ENCODE peak calls at places on chromosomes 7 and 10, in nine cellular contexts. J, H, I, P, R, X, T, F and M are unnamed samples.

GRCh38 chr7:17898111-17898510 is 42.2 kb downstream of the SNX13 start:
- DNase-seq in J (no peak), H (no peak), I (no peak), P (no peak), R (no peak), X (no peak), T (no peak), F (no peak), M (no peak)

GRCh38 chr10:29068302-29068701 is 220.6 kb upstream of the LYZL1 start:
- DNase-seq in J (no peak), H (no peak), I (no peak), P (no peak), R (no peak), X (no peak), T (no peak), F (no peak), M (no peak)

GRCh38 chr10:25083546-25084111 is 67.2 kb downstream of the THNSL1 start:
- DNase-seq in J (no peak), H (no peak), I (no peak), P (no peak), R (no peak), X (no peak), T (no peak), F (no peak), M (no peak)

GRCh38 chr7:139680676-139681462 is 96.9 kb downstream of the HIPK2 start:
- DNase-seq in J (peak; percentile 97), H (peak; percentile 13), I (no peak), P (peak; percentile 99), R (peak; percentile 93), X (no peak), T (no peak), F (peak; percentile 87), M (no peak)

GRCh38 chr10:97844672-97845071 is 5.0 kb upstream of the GOLGA7B start:
- DNase-seq in J (no peak), H (no peak), I (no peak), P (no peak), R (no peak), X (no peak), T (no peak), F (no peak), M (no peak)

GRCh38 chr7:155219947-155220769 is 77.5 kb upstream of the INSIG1 start:
- DNase-seq in J (no peak), H (no peak), I (no peak), P (no peak), R (no peak), X (no peak), T (no peak), F (peak; percentile 44), M (no peak)

GRCh38 chr10:91010952-91011351 is 90.1 kb upstream of the ANKRD1 start:
- DNase-seq in J (peak; percentile 8), H (no peak), I (no peak), P (peak; percentile 10), R (no peak), X (no peak), T (no peak), F (no peak), M (no peak)

GRCh38 chr10:78862328-78862640 is 206.5 kb upstream of the ZMIZ1 start:
- DNase-seq in J (peak; percentile 11), H (no peak), I (no peak), P (no peak), R (no peak), X (no peak), T (peak; percentile 17), F (no peak), M (no peak)

GRCh38 chr7:1693419-1693990 is 23.4 kb downstream of the ELFN1 start:
- DNase-seq in J (no peak), H (no peak), I (peak; percentile 37), P (no peak), R (no peak), X (no peak), T (peak; percentile 23), F (peak; percentile 35), M (no peak)

GRCh38 chr10:117168135-117168674 is 29.1 kb upstream of the KCNK18 start:
- DNase-seq in J (peak; percentile 13), H (peak; percentile 89), I (peak; percentile 68), P (peak; percentile 10), R (peak; percentile 35), X (peak; percentile 53), T (no peak), F (peak; percentile 63), M (peak; percentile 74)

GRCh38 chr10:17229016-17229716 is 1.1 kb downstream of the VIM start:
- DNase-seq in J (peak; percentile 76), H (peak; percentile 90), I (no peak), P (peak; percentile 89), R (peak; percentile 94), X (peak; percentile 35), T (peak; percentile 89), F (peak; percentile 96), M (peak; percentile 95)

GRCh38 chr7:115724400-115725056 is 306.0 kb downstream of the TFEC start:
- DNase-seq in J (no peak), H (no peak), I (peak; percentile 74), P (no peak), R (peak; percentile 15), X (no peak), T (no peak), F (no peak), M (no peak)

GRCh38 chr10:85152488-85152887 is 824.1 kb downstream of the CCSER2 start:
- DNase-seq in J (no peak), H (no peak), I (no peak), P (no peak), R (no peak), X (no peak), T (no peak), F (no peak), M (no peak)

GRCh38 chr10:88008866-88009470 is 145.5 kb downstream of the PTEN start:
- DNase-seq in J (no peak), H (no peak), I (no peak), P (peak; percentile 52), R (no peak), X (no peak), T (no peak), F (no peak), M (no peak)

GRCh38 chr7:111138196-111138569 is 47.3 kb downstream of the LRRN3 start:
- DNase-seq in J (peak; percentile 55), H (no peak), I (no peak), P (peak; percentile 57), R (peak; percentile 34), X (no peak), T (no peak), F (peak; percentile 87), M (peak; percentile 34)

GRCh38 chr10:74967850-74968620 is 141.6 kb downstream of the KAT6B start:
- DNase-seq in J (no peak), H (no peak), I (peak; percentile 71), P (no peak), R (peak; percentile 32), X (no peak), T (no peak), F (no peak), M (no peak)

GRCh38 chr7:113015038-113015645 is 71.5 kb downstream of the GPR85 start:
- DNase-seq in J (peak; percentile 27), H (no peak), I (no peak), P (peak; percentile 60), R (peak; percentile 63), X (no peak), T (no peak), F (no peak), M (no peak)